ENCODE peak calls at places on chromosome 1, in six cellular contexts. R is GM12892, I is K562, D is HepG2, Y is H1, Z is GM12878. H is an unnamed sample.
A peak's percentile ranks its signal among the peaks of the same experiment; 100 is the strongest.

GRCh38 chr1:32709075-32709474 is 6.5 kb upstream of the SYNC start:
- DNase-seq in R (no peak), I (no peak), D (no peak), Y (no peak), Z (no peak), H (no peak)

GRCh38 chr1:182249201-182249676 is 142.4 kb downstream of the GLUL start:
- DNase-seq in R (no peak), I (peak; percentile 30), D (peak; percentile 90), Y (no peak), Z (peak; percentile 42), H (no peak)

GRCh38 chr1:1435911-1436633 is 582 bp downstream of the VWA1 start:
- DNase-seq in R (peak; percentile 31), I (peak; percentile 11), D (no peak), Y (no peak), Z (no peak), H (no peak)

GRCh38 chr1:227449051-227449450 is 114.3 kb upstream of the ZNF678 start:
- DNase-seq in R (peak; percentile 23), I (peak; percentile 70), D (peak; percentile 45), Y (peak; percentile 72), Z (no peak), H (peak; percentile 32)

GRCh38 chr1:9942399-9942938 is 722 bp downstream of the LZIC start:
- DNase-seq in R (peak; percentile 31), I (peak; percentile 40), D (peak; percentile 58), Y (no peak), Z (peak; percentile 55), H (no peak)

GRCh38 chr1:155175281-155175926 is 1.8 kb downstream of the TRIM46 start:
- DNase-seq in R (no peak), I (no peak), D (no peak), Y (no peak), Z (no peak), H (no peak)

GRCh38 chr1:226679853-226680516 is 59.1 kb downstream of the ITPKB start:
- DNase-seq in R (peak; percentile 56), I (peak; percentile 77), D (no peak), Y (peak; percentile 84), Z (no peak), H (peak; percentile 45)

GRCh38 chr1:12132078-12132477 is 34.7 kb upstream of the TNFRSF1B start:
- DNase-seq in R (no peak), I (no peak), D (no peak), Y (no peak), Z (no peak), H (no peak)

GRCh38 chr1:37038079-37038702 is 3.9 kb upstream of the GRIK3 start:
- DNase-seq in R (no peak), I (no peak), D (no peak), Y (no peak), Z (no peak), H (no peak)

GRCh38 chr1:64495878-64496277 is 25.9 kb downstream of the CACHD1 start:
- DNase-seq in R (no peak), I (no peak), D (no peak), Y (no peak), Z (no peak), H (no peak)

GRCh38 chr1:37951041-37951782 is 4.4 kb upstream of the INPP5B start:
- DNase-seq in R (no peak), I (no peak), D (no peak), Y (no peak), Z (no peak), H (no peak)

GRCh38 chr1:168137515-168137821 is 738 bp upstream of the GPR161 start:
- DNase-seq in R (no peak), I (no peak), D (no peak), Y (no peak), Z (no peak), H (no peak)

GRCh38 chr1:9129391-9130041 is 614 bp upstream of the GPR157 start:
- DNase-seq in R (peak; percentile 76), I (peak; percentile 98), D (peak; percentile 78), Y (peak; percentile 98), Z (peak; percentile 65), H (peak; percentile 66)

GRCh38 chr1:59452559-59452958 is 155.7 kb downstream of the FGGY start:
- DNase-seq in R (no peak), I (no peak), D (no peak), Y (no peak), Z (no peak), H (no peak)

GRCh38 chr1:47791879-47792608 is 205.1 kb downstream of the TRABD2B start:
- DNase-seq in R (no peak), I (no peak), D (no peak), Y (no peak), Z (no peak), H (no peak)

GRCh38 chr1:45974541-45975269 is 157.7 kb downstream of the PIK3R3 start:
- DNase-seq in R (no peak), I (no peak), D (peak; percentile 43), Y (no peak), Z (no peak), H (no peak)

GRCh38 chr1:21937372-21938121 is 437 bp upstream of the HSPG2 start:
- DNase-seq in R (peak; percentile 73), I (peak; percentile 98), D (peak; percentile 72), Y (peak; percentile 88), Z (no peak), H (peak; percentile 85)

GRCh38 chr1:6904476-6905170 is 119.4 kb downstream of the CAMTA1 start:
- DNase-seq in R (no peak), I (no peak), D (no peak), Y (no peak), Z (no peak), H (no peak)

GRCh38 chr1:210448293-210448892 is 119.7 kb downstream of the HHAT start:
- DNase-seq in R (no peak), I (peak; percentile 42), D (peak; percentile 14), Y (no peak), Z (no peak), H (peak; percentile 7)

GRCh38 chr1:237953238-237953637 is 62.5 kb upstream of the ZP4 start:
- DNase-seq in R (no peak), I (no peak), D (no peak), Y (no peak), Z (no peak), H (no peak)
- TF ChIP-seq POLR2A in R (no peak), I (no peak), D (no peak), Y (no peak), Z (no peak), H (no peak)

GRCh38 chr1:245599413-245600174 is 444.8 kb downstream of the KIF26B start:
- DNase-seq in R (no peak), I (no peak), D (no peak), Y (no peak), Z (no peak), H (no peak)
- TF ChIP-seq TAF1 in R (no peak), I (no peak), D (no peak), Y (no peak), Z (no peak), H (no peak)

GRCh38 chr1:179016694-179017382 is 8.9 kb upstream of the FAM20B start:
- DNase-seq in R (no peak), I (peak; percentile 87), D (peak; percentile 89), Y (no peak), Z (no peak), H (no peak)
- TF ChIP-seq POLR2A in R (no peak), I (peak; percentile 71), D (no peak), Y (no peak), Z (no peak), H (no peak)

DNA sequence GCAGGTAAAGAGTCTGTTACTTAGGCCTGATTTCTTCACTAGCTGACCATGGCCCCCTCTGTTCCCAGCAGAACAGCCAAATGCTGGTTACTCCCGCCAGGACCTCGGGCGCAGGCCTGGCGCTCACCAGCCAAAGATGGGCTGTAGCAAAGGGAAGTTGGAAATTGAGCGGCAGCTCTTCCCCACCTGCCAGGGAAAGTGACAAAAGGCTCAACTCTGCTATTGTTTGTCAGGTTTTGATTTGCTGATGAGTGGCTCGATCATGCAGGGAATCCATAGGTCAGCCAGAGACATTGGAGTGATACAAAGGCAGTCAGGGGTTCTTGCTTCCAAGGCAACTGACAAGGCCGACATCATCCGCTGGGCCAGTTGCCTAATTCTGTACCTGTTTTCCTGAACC is 120.1 kb downstream of the ASTN1 start:
- DNase-seq in R (no peak), I (no peak), D (no peak), Y (peak; percentile 57), Z (no peak), H (no peak)
- TF ChIP-seq TAF1 in R (no peak), I (no peak), D (no peak), Y (no peak), Z (no peak), H (no peak)

H was measured in GM12891.